ENCODE peak calls at places on chromosomes 2 and 18, in five cellular contexts. G is A549, E is IMR-90, F is SK-N-SH, H is K562. L is an unnamed sample.

GRCh38 chr2:219629976-219630695 is 2.7 kb downstream of the SLC4A3 start:
- DNase-seq in H (no peak), F (no peak), G (no peak), E (no peak), L (no peak)

GRCh38 chr18:78729099-78729467 is 250.5 kb upstream of the SALL3 start:
- DNase-seq in E (no peak), G (no peak), H (no peak), F (no peak), L (no peak)

GRCh38 chr18:24503182-24503581 is 42.7 kb downstream of the HRH4 start:
- DNase-seq in H (no peak), E (no peak), G (no peak), F (no peak), L (no peak)

GRCh38 chr2:126720647-126721046 is 64.7 kb downstream of the GYPC start:
- DNase-seq in E (peak), H (no peak), F (no peak), G (no peak), L (no peak)

GRCh38 chr2:120430501-120430830 is 84.5 kb downstream of the INHBB start:
- DNase-seq in F (no peak), G (no peak), E (no peak), H (no peak), L (no peak)

GRCh38 chr2:109164739-109165221 is 35.8 kb downstream of the SH3RF3 start:
- DNase-seq in H (no peak), G (no peak), F (no peak), E (peak), L (no peak)

GRCh38 chr18:72544092-72544886 is at the start of gene CBLN2:
- DNase-seq in F (peak), G (peak), H (peak), E (peak), L (no peak)

GRCh38 chr2:219643788-219644398 is 16.5 kb downstream of the SLC4A3 start:
- DNase-seq in E (no peak), G (no peak), H (peak), F (no peak), L (no peak)

GRCh38 chr2:207925601-207926000 is 99.7 kb downstream of the PLEKHM3 start:
- DNase-seq in F (no peak), H (no peak), G (no peak), E (no peak), L (no peak)

GRCh38 chr2:207929923-207930322 is 95.4 kb downstream of the PLEKHM3 start:
- DNase-seq in F (no peak), E (no peak), H (no peak), G (no peak), L (no peak)

GRCh38 chr2:207926133-207927076 is 98.9 kb downstream of the PLEKHM3 start:
- DNase-seq in H (no peak), G (no peak), E (peak), F (no peak), L (no peak)

GRCh38 chr2:207930747-207931146 is 94.6 kb downstream of the PLEKHM3 start:
- DNase-seq in G (no peak), H (no peak), F (peak), E (no peak), L (no peak)

GRCh38 chr2:207928079-207928478 is 97.2 kb downstream of the PLEKHM3 start:
- DNase-seq in E (no peak), F (no peak), G (no peak), H (no peak), L (no peak)
- TF ChIP-seq RCOR1 in E (no peak), F (no peak), G (no peak), H (no peak), L (no peak)

GRCh38 chr2:236865052-236865451 is 220.6 kb upstream of the COPS8 start:
- DNase-seq in H (no peak), E (no peak), G (no peak), F (no peak), L (no peak)

GRCh38 chr2:236862526-236862925 is 223.2 kb upstream of the COPS8 start:
- DNase-seq in E (no peak), G (no peak), H (no peak), F (no peak), L (no peak)

GRCh38 chr2:236862961-236863728 is 222.5 kb upstream of the COPS8 start:
- DNase-seq in G (no peak), H (no peak), F (no peak), E (peak), L (peak)

GRCh38 chr2:236861196-236861875 is 224.4 kb upstream of the COPS8 start:
- DNase-seq in H (no peak), G (no peak), E (no peak), F (no peak), L (no peak)

DNA sequence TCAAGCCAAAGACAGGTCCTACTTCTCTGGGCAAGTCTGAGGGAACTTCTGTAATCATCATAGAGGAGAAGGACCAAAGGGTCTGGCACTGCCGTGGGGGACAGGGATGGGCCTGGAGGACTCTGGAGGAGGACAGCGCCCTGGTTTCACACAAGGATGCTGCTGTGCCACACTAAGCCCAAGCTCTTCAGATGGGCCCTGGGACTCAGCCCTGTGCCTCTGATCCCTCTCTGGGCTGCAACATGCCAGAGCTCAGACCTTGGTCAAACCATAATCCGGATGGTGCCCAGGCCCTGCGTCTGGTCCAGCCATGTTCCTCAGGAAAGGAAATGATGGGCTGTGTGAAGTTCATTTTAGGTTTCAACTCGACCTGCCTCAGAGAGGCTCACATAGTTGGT is 222.0 kb upstream of the COPS8 start:
- DNase-seq in F (no peak), E (no peak), G (no peak), H (no peak), L (no peak)
- TF ChIP-seq RCOR1 in F (no peak), E (no peak), G (no peak), H (no peak), L (no peak)

GRCh38 chr2:149799296-149799695 is 211.7 kb upstream of the MMADHC start:
- DNase-seq in E (no peak), G (no peak), F (peak), H (no peak), L (no peak)
- TF ChIP-seq RCOR1 in E (no peak), G (no peak), F (no peak), H (no peak), L (no peak)

GRCh38 chr18:43525149-43525548 is 247.9 kb upstream of the SYT4 start:
- DNase-seq in E (no peak), H (no peak), G (no peak), F (peak), L (no peak)
- TF ChIP-seq RCOR1 in E (no peak), H (no peak), G (no peak), F (peak), L (no peak)

DNA sequence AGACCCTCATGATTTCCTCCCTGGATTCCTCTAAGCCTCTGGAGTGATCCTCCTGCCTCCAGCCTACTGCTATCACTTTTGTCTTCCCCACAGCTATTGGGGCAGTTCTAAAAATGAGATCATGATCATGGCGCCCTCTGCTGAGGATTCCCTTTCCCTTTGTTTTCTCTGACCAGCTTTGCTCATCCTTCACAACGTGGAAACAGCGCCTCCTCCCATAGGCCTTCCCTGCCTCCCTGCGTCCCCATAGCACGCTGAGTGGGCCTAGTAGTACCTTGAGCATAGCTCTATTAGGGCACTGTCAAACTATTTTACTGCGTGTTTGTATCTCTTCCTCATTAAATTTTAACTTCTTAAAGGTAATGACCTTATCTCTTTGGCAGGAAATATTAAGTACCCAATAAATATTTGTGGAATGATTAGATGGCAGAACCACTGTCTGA is 207.0 kb upstream of the FANCL start:
- DNase-seq in E (peak), H (no peak), G (peak), F (peak), L (peak)
- TF ChIP-seq RCOR1 in E (no peak), H (no peak), G (no peak), F (no peak), L (no peak)

DNA sequence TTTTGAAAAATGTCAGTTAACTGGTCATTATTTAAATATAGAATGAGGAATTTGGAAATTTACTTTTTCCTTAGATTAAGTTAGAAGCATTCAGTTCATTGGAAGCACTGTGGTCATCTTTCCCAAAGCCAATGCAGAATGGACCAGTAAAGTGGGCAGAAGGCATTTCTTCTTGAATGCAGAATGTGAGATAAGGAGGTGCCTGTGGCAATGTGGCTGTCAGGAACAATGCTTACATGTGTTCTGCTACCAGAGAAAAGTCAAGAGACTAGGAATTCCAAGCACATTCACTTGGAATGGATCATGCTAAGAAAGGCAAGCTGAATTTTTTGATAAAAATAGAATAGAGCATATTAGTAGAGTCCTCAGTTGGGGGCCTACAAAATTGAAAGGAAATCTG is 295.0 kb upstream of the KCNH7 start:
- DNase-seq in G (no peak), F (no peak), H (no peak), E (no peak), L (no peak)
- TF ChIP-seq RCOR1 in G (no peak), F (no peak), H (no peak), E (no peak), L (no peak)

GRCh38 chr2:133303150-133303549 is 265.1 kb downstream of the NCKAP5 start:
- DNase-seq in H (no peak), F (no peak), G (no peak), E (peak), L (no peak)

GRCh38 chr2:133304344-133304743 is 263.9 kb downstream of the NCKAP5 start:
- DNase-seq in H (no peak), F (no peak), G (no peak), E (no peak), L (no peak)
- TF ChIP-seq RCOR1 in H (no peak), F (no peak), G (no peak), E (no peak), L (no peak)

L was measured in GM12878.